ENCODE peak calls at places on chromosomes 12 and 14, in six cellular contexts. X, Z, V, P, A and L are unnamed samples.

GRCh38 chr14:100872241-100872640 is 31.3 kb downstream of the RTL1 start:
- DNase-seq in X (no peak), Z (no peak), V (no peak), P (no peak), A (no peak), L (no peak)

GRCh38 chr12:21416611-21417121 is 20.8 kb upstream of the PYROXD1 start:
- DNase-seq in X (no peak), Z (no peak), V (no peak), P (no peak), A (no peak), L (no peak)

GRCh38 chr12:122111070-122111750 is 32.7 kb downstream of the MLXIP start:
- DNase-seq in X (peak; percentile 59), Z (peak; percentile 83), V (no peak), P (no peak), A (no peak), L (no peak)

GRCh38 chr14:63174760-63175191 is 29.5 kb upstream of the RHOJ start:
- DNase-seq in X (peak; percentile 60), Z (no peak), V (peak; percentile 13), P (peak; percentile 34), A (peak; percentile 40), L (peak; percentile 20)

GRCh38 chr12:79776111-79776510 is 85.3 kb upstream of the PAWR start:
- DNase-seq in X (peak; percentile 14), Z (no peak), V (no peak), P (no peak), A (no peak), L (no peak)

GRCh38 chr12:47346251-47347019 is 266.7 kb upstream of the AMIGO2 start:
- DNase-seq in X (no peak), Z (no peak), V (no peak), P (no peak), A (no peak), L (no peak)

GRCh38 chr12:11823043-11823442 is 173.6 kb downstream of the ETV6 start:
- DNase-seq in X (no peak), Z (no peak), V (no peak), P (peak; percentile 44), A (no peak), L (no peak)

GRCh38 chr12:120249875-120250795 is 15.4 kb downstream of the PXN start:
- DNase-seq in X (no peak), Z (no peak), V (no peak), P (no peak), A (no peak), L (no peak)

GRCh38 chr12:12121022-12121421 is 50.3 kb downstream of the BCL2L14 start:
- DNase-seq in X (no peak), Z (no peak), V (no peak), P (no peak), A (no peak), L (no peak)

GRCh38 chr12:52245962-52246577 is 13.0 kb downstream of the KRT7 start:
- DNase-seq in X (peak; percentile 33), Z (no peak), V (no peak), P (no peak), A (no peak), L (no peak)

GRCh38 chr12:45909041-45909713 is 81.2 kb downstream of the SCAF11 start:
- DNase-seq in X (no peak), Z (no peak), V (no peak), P (peak; percentile 26), A (no peak), L (no peak)

GRCh38 chr12:62268956-62269355 is 8.8 kb downstream of the USP15 start:
- DNase-seq in X (peak; percentile 77), Z (no peak), V (no peak), P (no peak), A (no peak), L (no peak)

GRCh38 chr14:92960706-92961566 is 38.0 kb downstream of the CHGA start:
- DNase-seq in X (peak; percentile 17), Z (no peak), V (no peak), P (peak; percentile 11), A (no peak), L (no peak)

GRCh38 chr12:119780786-119781434 is 96.2 kb downstream of the CIT start:
- DNase-seq in X (peak; percentile 72), Z (peak; percentile 61), V (peak; percentile 37), P (no peak), A (peak; percentile 45), L (peak; percentile 30)

GRCh38 chr14:33404964-33405574 is 466.4 kb downstream of the NPAS3 start:
- DNase-seq in X (no peak), Z (no peak), V (peak; percentile 22), P (no peak), A (no peak), L (no peak)

GRCh38 chr14:33401326-33401725 is 462.6 kb downstream of the NPAS3 start:
- DNase-seq in X (no peak), Z (no peak), V (no peak), P (no peak), A (no peak), L (no peak)

GRCh38 chr14:33406766-33407165 is 468.1 kb downstream of the NPAS3 start:
- DNase-seq in X (no peak), Z (no peak), V (no peak), P (no peak), A (no peak), L (no peak)

GRCh38 chr14:33402604-33403003 is 463.9 kb downstream of the NPAS3 start:
- DNase-seq in X (no peak), Z (no peak), V (no peak), P (no peak), A (no peak), L (no peak)

GRCh38 chr14:33404054-33404453 is 465.4 kb downstream of the NPAS3 start:
- DNase-seq in X (peak; percentile 66), Z (no peak), V (no peak), P (no peak), A (no peak), L (no peak)
- TF ChIP-seq CTCF in X (no peak), Z (no peak), V (no peak), P (no peak), A (no peak), L (no peak)

DNA sequence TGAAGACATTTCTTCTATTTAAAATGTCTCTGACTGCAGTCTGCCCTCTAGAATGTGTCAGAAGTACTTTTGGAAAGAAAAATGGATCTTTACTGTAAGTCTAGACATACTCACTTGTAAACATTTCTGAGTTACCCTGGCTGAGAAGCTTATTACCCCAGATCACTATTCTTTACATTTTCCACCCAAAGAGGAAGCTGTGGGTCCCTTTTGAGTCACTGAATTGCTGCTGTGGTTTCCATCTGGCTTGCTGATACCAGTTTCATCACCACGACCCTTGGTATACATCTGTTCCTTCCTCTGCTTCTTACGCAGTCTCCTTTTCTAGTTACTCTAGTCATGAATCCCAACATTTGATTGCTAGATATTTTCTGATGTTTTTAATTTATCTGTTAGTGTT is 20.2 kb upstream of the CLEC4D start:
- DNase-seq in X (no peak), Z (no peak), V (no peak), P (no peak), A (no peak), L (no peak)
- TF ChIP-seq CTCF in X (no peak), Z (no peak), V (no peak), P (no peak), A (no peak), L (no peak)

GRCh38 chr12:48868446-48868845 is 2.8 kb upstream of the RND1 start:
- DNase-seq in X (no peak), Z (no peak), V (no peak), P (no peak), A (no peak), L (no peak)

GRCh38 chr12:48865141-48865440 is 579 bp downstream of the RND1 start:
- DNase-seq in X (no peak), Z (no peak), V (peak; percentile 23), P (no peak), A (no peak), L (no peak)

GRCh38 chr12:48862691-48863090 is 3.0 kb downstream of the RND1 start:
- DNase-seq in X (no peak), Z (no peak), V (no peak), P (no peak), A (no peak), L (no peak)

GRCh38 chr12:48863296-48863695 is 2.4 kb downstream of the RND1 start:
- DNase-seq in X (no peak), Z (no peak), V (no peak), P (no peak), A (no peak), L (no peak)

GRCh38 chr12:48865441-48866290 is at the start of gene RND1:
- DNase-seq in X (peak; percentile 95), Z (peak; percentile 92), V (peak; percentile 92), P (peak; percentile 70), A (peak; percentile 78), L (peak; percentile 82)
- TF ChIP-seq CTCF in X (no peak), Z (no peak), V (no peak), P (peak; percentile 32), A (no peak), L (no peak)

DNA sequence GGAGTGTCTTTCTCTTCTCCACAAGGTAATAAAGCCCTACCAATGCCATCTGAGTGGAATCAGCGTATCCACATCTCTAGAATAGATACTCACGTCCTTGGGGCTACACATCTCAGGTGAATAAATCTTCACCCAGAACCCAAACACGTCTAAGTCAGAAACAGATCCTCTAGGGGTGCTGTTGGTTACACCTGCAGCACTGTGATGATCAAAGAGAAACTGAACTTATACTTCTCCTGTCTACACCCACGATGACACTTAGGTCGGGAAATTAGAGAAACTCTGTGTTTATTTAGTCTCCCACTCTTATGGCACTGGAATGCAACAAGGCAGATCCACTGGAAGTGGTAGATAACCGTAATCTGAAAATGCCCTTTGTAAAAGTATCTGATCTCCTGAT is 46.2 kb downstream of the WIF1 start:
- DNase-seq in X (peak; percentile 13), Z (no peak), V (no peak), P (no peak), A (no peak), L (no peak)
- TF ChIP-seq CTCF in X (peak; percentile 15), Z (no peak), V (no peak), P (no peak), A (no peak), L (no peak)

GRCh38 chr12:118346895-118347294 is 25.8 kb downstream of the TAOK3 start:
- DNase-seq in X (no peak), Z (no peak), V (no peak), P (no peak), A (no peak), L (no peak)

GRCh38 chr12:118344829-118345228 is 27.9 kb downstream of the TAOK3 start:
- DNase-seq in X (no peak), Z (no peak), V (no peak), P (no peak), A (no peak), L (no peak)

GRCh38 chr12:118337194-118337838 is 35.4 kb downstream of the TAOK3 start:
- DNase-seq in X (no peak), Z (no peak), V (no peak), P (peak; percentile 49), A (no peak), L (no peak)

GRCh38 chr12:118345355-118345754 is 27.4 kb downstream of the TAOK3 start:
- DNase-seq in X (no peak), Z (no peak), V (no peak), P (no peak), A (no peak), L (no peak)

DNA sequence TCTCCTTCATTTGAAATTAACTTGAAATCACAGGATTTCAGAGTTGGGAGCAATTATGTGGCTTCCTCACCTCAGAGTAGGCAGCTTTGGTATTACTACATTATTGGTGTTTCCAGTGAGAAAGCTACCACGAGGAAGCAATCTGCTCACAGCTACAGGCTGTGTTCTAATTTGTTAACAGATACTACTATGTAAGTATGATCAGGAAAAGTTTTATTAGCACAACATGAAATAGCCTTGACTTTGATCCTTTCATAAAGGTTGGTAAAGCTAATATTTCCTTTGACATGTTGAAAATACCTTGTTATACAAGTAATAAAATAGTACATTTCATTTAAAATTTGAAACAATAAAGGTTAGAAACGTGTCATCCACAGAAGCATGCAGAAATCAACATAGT is 30.6 kb downstream of the TAOK3 start:
- DNase-seq in X (no peak), Z (no peak), V (no peak), P (no peak), A (no peak), L (no peak)
- TF ChIP-seq CTCF in X (no peak), Z (no peak), V (no peak), P (no peak), A (no peak), L (no peak)